ENCODE peak calls at places on chromosomes 16 and 17, in six cellular contexts. E is effector CD4-positive, alpha-beta T cell; V is NCI-H345; S is Caco-2; R is kidney glomerular epithelial cell; P is MCF 10A. J is an unnamed sample.

GRCh38 chr17:58325976-58326468 is 2.6 kb downstream of the TSPOAP1 start:
- DNase-seq in E (no peak), S (no peak), V (no peak), R (no peak), P (no peak), J (no peak)

GRCh38 chr16:12158428-12158827 is 181.9 kb downstream of the SNX29 start:
- DNase-seq in R (peak; percentile 38), V (no peak), S (no peak), E (no peak), P (peak; percentile 31), J (no peak)

GRCh38 chr16:57757883-57758282 is 22.3 kb downstream of the KATNB1 start:
- DNase-seq in R (no peak), E (no peak), P (no peak), S (no peak), V (no peak), J (no peak)

GRCh38 chr16:68091604-68092261 is 6.6 kb downstream of the NFATC3 start:
- DNase-seq in R (peak; percentile 72), P (peak; percentile 94), E (no peak), S (no peak), V (peak; percentile 89), J (no peak)

GRCh38 chr16:30359871-30360170 is 4.7 kb upstream of the CD2BP2 start:
- DNase-seq in R (no peak), S (no peak), E (no peak), P (no peak), V (no peak), J (no peak)

GRCh38 chr16:85615852-85616607 is 2.9 kb downstream of the GSE1 start:
- DNase-seq in E (peak; percentile 66), P (peak; percentile 57), R (peak; percentile 34), V (peak; percentile 35), S (peak; percentile 79), J (peak; percentile 46)

GRCh38 chr16:58027341-58028167 is 2.0 kb downstream of the MMP15 start:
- DNase-seq in V (no peak), P (peak; percentile 55), R (peak; percentile 53), S (no peak), E (no peak), J (peak; percentile 60)

GRCh38 chr17:79323556-79323955 is 248.9 kb downstream of the ENGASE start:
- DNase-seq in P (no peak), V (no peak), S (no peak), R (no peak), E (no peak), J (no peak)

GRCh38 chr17:7833011-7833794 is 814 bp upstream of the KDM6B start:
- DNase-seq in P (no peak), S (no peak), R (no peak), E (no peak), V (no peak), J (no peak)

GRCh38 chr17:65277576-65277975 is 140.4 kb downstream of the RGS9 start:
- DNase-seq in V (no peak), S (no peak), E (no peak), P (no peak), R (no peak), J (no peak)

GRCh38 chr16:56422896-56423441 is 2.4 kb downstream of the AMFR start:
- DNase-seq in E (no peak), R (no peak), S (no peak), V (no peak), P (no peak), J (no peak)

GRCh38 chr17:70804161-70804560 is 634.8 kb downstream of the KCNJ2 start:
- DNase-seq in P (peak; percentile 39), R (no peak), S (no peak), V (no peak), E (no peak), J (no peak)